ENCODE peak calls at places on chromosomes 5 and 9, in six cellular contexts. P, B, Z, I, K and D are unnamed samples.
A peak's percentile ranks its signal among the peaks of the same experiment; 100 is the strongest.

GRCh38 chr9:88737031-88737430 is 202.1 kb downstream of the NXNL2 start:
- ATAC-seq in Z (no peak), B (no peak), I (no peak), K (no peak), P (no peak), D (no peak)

GRCh38 chr5:75202935-75203334 is 33.7 kb downstream of the ANKRD31 start:
- ATAC-seq in B (peak; percentile 31), P (no peak), I (no peak), K (no peak), Z (peak; percentile 43), D (no peak)

GRCh38 chr5:56711191-56711590 is 104.2 kb upstream of the MAP3K1 start:
- ATAC-seq in P (no peak), K (no peak), Z (no peak), B (peak; percentile 55), I (no peak), D (no peak)

GRCh38 chr9:121312169-121312568 is 44.2 kb downstream of the GSN start:
- ATAC-seq in P (no peak), Z (no peak), K (no peak), B (no peak), I (peak; percentile 67), D (no peak)

GRCh38 chr5:168347786-168348414 is 56.5 kb downstream of the WWC1 start:
- ATAC-seq in Z (peak; percentile 46), P (peak; percentile 38), I (no peak), B (peak; percentile 35), K (no peak), D (no peak)

GRCh38 chr5:159463590-159464321 is 133.5 kb upstream of the IL12B start:
- ATAC-seq in K (no peak), I (no peak), B (no peak), Z (peak; percentile 98), P (peak; percentile 74), D (no peak)

GRCh38 chr5:56827043-56827442 is 11.7 kb downstream of the MAP3K1 start:
- ATAC-seq in Z (peak; percentile 97), B (peak; percentile 52), K (peak; percentile 43), I (peak; percentile 86), P (peak; percentile 90), D (no peak)

GRCh38 chr5:109374625-109375024 is 35.1 kb downstream of the PJA2 start:
- ATAC-seq in I (peak; percentile 67), K (no peak), B (peak; percentile 55), Z (no peak), P (no peak), D (no peak)

GRCh38 chr5:33403187-33403586 is 37.6 kb upstream of the TARS1 start:
- ATAC-seq in B (no peak), K (no peak), I (no peak), Z (no peak), P (no peak), D (no peak)

GRCh38 chr9:86407022-86407421 is 52.8 kb upstream of the TUT7 start:
- ATAC-seq in I (no peak), B (peak; percentile 49), K (no peak), Z (peak; percentile 59), P (peak; percentile 51), D (no peak)

GRCh38 chr9:78000221-78000620 is 31.4 kb downstream of the GNAQ start:
- ATAC-seq in B (peak; percentile 42), I (no peak), K (no peak), Z (no peak), P (no peak), D (no peak)

GRCh38 chr9:72203205-72203803 is 54.1 kb downstream of the GDA start:
- ATAC-seq in P (peak; percentile 98), K (no peak), Z (peak; percentile 99), B (peak; percentile 76), I (peak; percentile 88), D (no peak)

GRCh38 chr9:33249087-33249657 is 9.2 kb downstream of the SPINK4 start:
- ATAC-seq in K (no peak), I (peak; percentile 31), B (peak; percentile 79), P (peak; percentile 32), Z (peak; percentile 37), D (no peak)

GRCh38 chr5:131389096-131389868 is 125.4 kb downstream of the CDC42SE2 start:
- ATAC-seq in B (peak; percentile 49), Z (no peak), P (no peak), I (no peak), K (no peak), D (no peak)

GRCh38 chr9:117644607-117645244 is 59.5 kb upstream of the TLR4 start:
- ATAC-seq in I (peak; percentile 78), B (peak; percentile 89), Z (peak; percentile 84), K (peak; percentile 83), P (peak; percentile 75), D (peak; percentile 68)

GRCh38 chr5:169610606-169611005 is 26.5 kb upstream of the DOCK2 start:
- ATAC-seq in B (no peak), P (no peak), Z (no peak), K (no peak), I (no peak), D (no peak)

GRCh38 chr5:148002471-148002870 is 61.3 kb upstream of the SPINK5 start:
- ATAC-seq in I (no peak), B (no peak), Z (no peak), P (no peak), K (no peak), D (no peak)

GRCh38 chr5:152406082-152406481 is 1.0 kb upstream of the NMUR2 start:
- ATAC-seq in I (no peak), P (no peak), B (no peak), K (no peak), Z (no peak), D (no peak)

GRCh38 chr5:73459366-73459765 is 10.8 kb upstream of the FOXD1 start:
- ATAC-seq in Z (no peak), I (no peak), B (no peak), P (no peak), K (no peak), D (no peak)

GRCh38 chr5:74085186-74085585 is 459.2 kb downstream of the ARHGEF28 start:
- ATAC-seq in B (no peak), K (no peak), I (no peak), P (no peak), Z (no peak), D (no peak)

GRCh38 chr9:38414040-38414723 is 10.1 kb downstream of the IGFBPL1 start:
- ATAC-seq in P (no peak), B (no peak), Z (no peak), I (no peak), K (no peak), D (no peak)

GRCh38 chr9:118829334-118829733 is 539.9 kb downstream of the BRINP1 start:
- ATAC-seq in Z (no peak), I (no peak), B (no peak), K (no peak), P (no peak), D (no peak)

GRCh38 chr9:125049212-125049611 is 94.1 kb downstream of the SCAI start:
- ATAC-seq in B (no peak), I (no peak), K (no peak), P (no peak), Z (no peak), D (no peak)
- TF ChIP-seq EP300 in B (no peak), I (no peak), K (no peak), P (no peak), Z (no peak), D (no peak)

GRCh38 chr9:35027361-35027760 is 37.8 kb downstream of the DNAJB5 start:
- ATAC-seq in I (peak; percentile 28), P (no peak), B (no peak), Z (no peak), K (no peak), D (no peak)

GRCh38 chr9:35028341-35028740 is 38.8 kb downstream of the DNAJB5 start:
- ATAC-seq in K (no peak), I (peak; percentile 43), P (no peak), Z (no peak), B (no peak), D (no peak)

GRCh38 chr9:35029241-35029640 is 39.7 kb downstream of the DNAJB5 start:
- ATAC-seq in Z (no peak), K (no peak), P (no peak), I (no peak), B (no peak), D (no peak)

GRCh38 chr9:35027871-35028270 is 38.3 kb downstream of the DNAJB5 start:
- ATAC-seq in B (no peak), I (no peak), Z (no peak), K (no peak), P (no peak), D (no peak)

DNA sequence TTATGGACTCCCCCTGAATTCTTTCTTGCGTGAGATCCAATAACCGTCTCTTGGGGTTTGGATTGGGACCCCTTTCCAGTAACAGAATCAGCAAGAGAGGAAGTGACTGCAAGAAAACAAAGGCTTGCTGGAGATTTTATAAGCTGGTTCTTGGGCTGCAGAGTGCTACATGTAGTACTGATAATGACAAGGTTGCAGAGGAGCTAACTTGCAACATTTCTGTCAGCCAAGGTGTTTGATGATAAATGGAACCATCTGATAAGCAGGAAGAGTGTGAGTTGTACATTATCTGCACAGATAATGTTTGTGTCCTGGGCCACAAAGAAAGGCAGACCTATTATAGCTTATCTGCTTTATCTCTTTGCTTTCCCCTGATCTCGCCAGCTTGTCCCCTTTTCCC is 37.1 kb downstream of the DNAJB5 start:
- ATAC-seq in K (no peak), Z (no peak), P (peak; percentile 62), I (peak; percentile 60), B (no peak), D (no peak)
- H3K27ac ChIP-seq in K (no peak overlapping the region), Z (no peak overlapping the region), P (peak overlapping the region; percentile 77), I (peak overlapping the region; percentile 79), B (no peak overlapping the region), D (no peak overlapping the region)

GRCh38 chr5:138606378-138606777 is 31.2 kb upstream of the HSPA9 start:
- ATAC-seq in B (no peak), K (no peak), P (no peak), Z (no peak), I (no peak), D (no peak)
- TF ChIP-seq EP300 in B (no peak), K (no peak), P (no peak), Z (no peak), I (no peak), D (no peak)

GRCh38 chr5:68215208-68215887 is at the start of gene PIK3R1:
- ATAC-seq in P (peak; percentile 83), B (peak; percentile 87), I (peak; percentile 95), Z (peak; percentile 90), K (peak; percentile 98), D (peak; percentile 94)
- H3K27ac ChIP-seq in P (peak within 1 kb of the TSS; percentile 98), B (peak within 1 kb of the TSS; percentile 82), I (peak within 1 kb of the TSS; percentile 72), Z (peak within 1 kb of the TSS; percentile 93), K (peak within 1 kb of the TSS; percentile 97), D (peak within 1 kb of the TSS; percentile 98)

GRCh38 chr9:5437254-5438216 is at the start of gene PLGRKT:
- ATAC-seq in I (peak; percentile 99), K (peak; percentile 99), B (peak; percentile 88), Z (peak; percentile 99), P (peak; percentile 97), D (peak; percentile 99)
- TF ChIP-seq EP300 in I (no peak), K (no peak), B (no peak), Z (peak; percentile 14), P (no peak), D (no peak)

GRCh38 chr9:101371813-101372212 is 13.0 kb downstream of the BAAT start:
- ATAC-seq in K (no peak), Z (no peak), P (no peak), B (no peak), I (no peak), D (no peak)
- H3K27ac ChIP-seq in K (no peak overlapping the region), Z (no peak overlapping the region), P (peak overlapping the region; percentile 69), B (no peak overlapping the region), I (no peak overlapping the region), D (no peak overlapping the region)

DNA sequence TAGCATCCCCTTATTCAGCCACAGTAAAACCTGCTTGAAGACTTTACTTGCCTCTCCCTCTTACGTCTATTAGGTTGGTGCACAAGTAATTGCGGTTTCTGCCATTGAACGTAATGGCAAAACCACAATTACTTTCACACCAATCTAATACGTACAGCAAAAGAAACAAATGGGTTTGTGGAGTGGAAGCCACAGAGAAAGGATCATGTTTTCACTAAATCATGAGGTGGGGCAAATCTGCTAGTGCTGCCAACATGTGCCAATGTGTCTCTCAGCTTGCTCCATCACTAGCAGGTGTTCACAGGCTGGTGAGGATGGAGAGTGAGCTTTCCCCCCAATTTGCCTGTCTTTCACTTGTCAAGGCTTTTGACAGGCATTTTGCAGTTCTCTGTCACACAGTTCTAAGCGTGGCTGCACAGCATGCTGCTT is 15.9 kb downstream of the DMAC1 start:
- ATAC-seq in Z (no peak), I (no peak), B (peak; percentile 74), P (no peak), K (no peak), D (no peak)
- TF ChIP-seq EP300 in Z (no peak), I (no peak), B (peak; percentile 20), P (no peak), K (no peak), D (no peak)